ENCODE peak calls at places on chromosomes 3 and 15, in six cellular contexts. One of them, this sample, is unnamed.

GRCh38 chr3:112654492-112654891 is 13.5 kb upstream of the CCDC80 start:
- DNase-seq in stimulated activated naive CD8-positive, alpha-beta T cell treated with anti-CD3 and anti-CD28 coated beads, Interleukin-15, amount 100 ng/mL, for 72 hours: no peak
- DNase-seq in ovary: no peak
- DNase-seq in HTR-8/SVneo: no peak
- DNase-seq in activated CD4-positive, alpha-beta T cell treated with anti-CD3 and anti-CD28 coated beads, Interleukin-2, amount 50 U/mL, for 1 hour: no peak
- DNase-seq in sciatic nerve: no peak
- DNase-seq in this sample: no peak

GRCh38 chr15:74414081-74414580 is 19.6 kb downstream of the SEMA7A start:
- DNase-seq in ovary: no peak
- DNase-seq in sciatic nerve: no peak
- DNase-seq in activated CD4-positive, alpha-beta T cell treated with anti-CD3 and anti-CD28 coated beads, Interleukin-2, amount 50 U/mL, for 1 hour: no peak
- DNase-seq in stimulated activated naive CD8-positive, alpha-beta T cell treated with anti-CD3 and anti-CD28 coated beads, Interleukin-15, amount 100 ng/mL, for 72 hours: no peak
- DNase-seq in HTR-8/SVneo: no peak
- DNase-seq in this sample: no peak

GRCh38 chr3:9778102-9778501 is 8.4 kb upstream of the CAMK1 start:
- DNase-seq in activated CD4-positive, alpha-beta T cell treated with anti-CD3 and anti-CD28 coated beads, Interleukin-2, amount 50 U/mL, for 1 hour: no peak
- DNase-seq in HTR-8/SVneo: no peak
- DNase-seq in sciatic nerve: no peak
- DNase-seq in stimulated activated naive CD8-positive, alpha-beta T cell treated with anti-CD3 and anti-CD28 coated beads, Interleukin-15, amount 100 ng/mL, for 72 hours: peak; percentile 85
- DNase-seq in ovary: no peak
- DNase-seq in this sample: no peak

GRCh38 chr3:8458235-8458634 is 43.4 kb upstream of the LMCD1 start:
- DNase-seq in ovary: no peak
- DNase-seq in HTR-8/SVneo: no peak
- DNase-seq in activated CD4-positive, alpha-beta T cell treated with anti-CD3 and anti-CD28 coated beads, Interleukin-2, amount 50 U/mL, for 1 hour: no peak
- DNase-seq in sciatic nerve: no peak
- DNase-seq in stimulated activated naive CD8-positive, alpha-beta T cell treated with anti-CD3 and anti-CD28 coated beads, Interleukin-15, amount 100 ng/mL, for 72 hours: no peak
- DNase-seq in this sample: no peak

GRCh38 chr15:58472821-58473581 is 41.2 kb downstream of the LIPC start:
- DNase-seq in activated CD4-positive, alpha-beta T cell treated with anti-CD3 and anti-CD28 coated beads, Interleukin-2, amount 50 U/mL, for 1 hour: peak; percentile 16
- DNase-seq in sciatic nerve: no peak
- DNase-seq in HTR-8/SVneo: no peak
- DNase-seq in ovary: no peak
- DNase-seq in stimulated activated naive CD8-positive, alpha-beta T cell treated with anti-CD3 and anti-CD28 coated beads, Interleukin-15, amount 100 ng/mL, for 72 hours: peak; percentile 69
- DNase-seq in this sample: no peak

GRCh38 chr3:121660356-121661171 is at the start of gene HCLS1:
- DNase-seq in stimulated activated naive CD8-positive, alpha-beta T cell treated with anti-CD3 and anti-CD28 coated beads, Interleukin-15, amount 100 ng/mL, for 72 hours: peak; percentile 77
- DNase-seq in HTR-8/SVneo: peak; percentile 11
- DNase-seq in activated CD4-positive, alpha-beta T cell treated with anti-CD3 and anti-CD28 coated beads, Interleukin-2, amount 50 U/mL, for 1 hour: peak; percentile 58
- DNase-seq in sciatic nerve: no peak
- DNase-seq in ovary: no peak
- DNase-seq in this sample: peak; percentile 63

GRCh38 chr3:65338571-65338970 is 650.8 kb upstream of the ADAMTS9 start:
- DNase-seq in ovary: no peak
- DNase-seq in sciatic nerve: no peak
- DNase-seq in stimulated activated naive CD8-positive, alpha-beta T cell treated with anti-CD3 and anti-CD28 coated beads, Interleukin-15, amount 100 ng/mL, for 72 hours: no peak
- DNase-seq in activated CD4-positive, alpha-beta T cell treated with anti-CD3 and anti-CD28 coated beads, Interleukin-2, amount 50 U/mL, for 1 hour: no peak
- DNase-seq in HTR-8/SVneo: no peak
- DNase-seq in this sample: no peak

GRCh38 chr3:79297242-79297641 is 470.6 kb downstream of the ROBO1 start:
- DNase-seq in activated CD4-positive, alpha-beta T cell treated with anti-CD3 and anti-CD28 coated beads, Interleukin-2, amount 50 U/mL, for 1 hour: no peak
- DNase-seq in sciatic nerve: no peak
- DNase-seq in ovary: no peak
- DNase-seq in stimulated activated naive CD8-positive, alpha-beta T cell treated with anti-CD3 and anti-CD28 coated beads, Interleukin-15, amount 100 ng/mL, for 72 hours: no peak
- DNase-seq in HTR-8/SVneo: peak; percentile 63
- DNase-seq in this sample: no peak

GRCh38 chr3:118991775-118992174 is 42.9 kb downstream of the IGSF11 start:
- DNase-seq in ovary: peak; percentile 62
- DNase-seq in stimulated activated naive CD8-positive, alpha-beta T cell treated with anti-CD3 and anti-CD28 coated beads, Interleukin-15, amount 100 ng/mL, for 72 hours: no peak
- DNase-seq in sciatic nerve: no peak
- DNase-seq in HTR-8/SVneo: no peak
- DNase-seq in activated CD4-positive, alpha-beta T cell treated with anti-CD3 and anti-CD28 coated beads, Interleukin-2, amount 50 U/mL, for 1 hour: no peak
- DNase-seq in this sample: no peak

GRCh38 chr3:54211097-54211496 is 88.7 kb downstream of the CACNA2D3 start:
- DNase-seq in activated CD4-positive, alpha-beta T cell treated with anti-CD3 and anti-CD28 coated beads, Interleukin-2, amount 50 U/mL, for 1 hour: no peak
- DNase-seq in HTR-8/SVneo: no peak
- DNase-seq in ovary: no peak
- DNase-seq in sciatic nerve: no peak
- DNase-seq in stimulated activated naive CD8-positive, alpha-beta T cell treated with anti-CD3 and anti-CD28 coated beads, Interleukin-15, amount 100 ng/mL, for 72 hours: no peak
- DNase-seq in this sample: no peak

GRCh38 chr3:179037361-179037760 is 34.2 kb downstream of the ZMAT3 start:
- DNase-seq in activated CD4-positive, alpha-beta T cell treated with anti-CD3 and anti-CD28 coated beads, Interleukin-2, amount 50 U/mL, for 1 hour: peak; percentile 50
- DNase-seq in sciatic nerve: peak; percentile 65
- DNase-seq in ovary: no peak
- DNase-seq in HTR-8/SVneo: peak; percentile 75
- DNase-seq in stimulated activated naive CD8-positive, alpha-beta T cell treated with anti-CD3 and anti-CD28 coated beads, Interleukin-15, amount 100 ng/mL, for 72 hours: peak; percentile 42
- DNase-seq in this sample: no peak

GRCh38 chr15:98727115-98728040 is 79.0 kb downstream of the IGF1R start:
- DNase-seq in HTR-8/SVneo: peak; percentile 87
- DNase-seq in stimulated activated naive CD8-positive, alpha-beta T cell treated with anti-CD3 and anti-CD28 coated beads, Interleukin-15, amount 100 ng/mL, for 72 hours: no peak
- DNase-seq in sciatic nerve: peak; percentile 83
- DNase-seq in activated CD4-positive, alpha-beta T cell treated with anti-CD3 and anti-CD28 coated beads, Interleukin-2, amount 50 U/mL, for 1 hour: no peak
- DNase-seq in ovary: peak; percentile 85
- DNase-seq in this sample: no peak

GRCh38 chr15:38398134-38398533 is 55.8 kb upstream of the FAM98B start:
- DNase-seq in ovary: peak; percentile 51
- DNase-seq in HTR-8/SVneo: peak; percentile 10
- DNase-seq in sciatic nerve: no peak
- DNase-seq in activated CD4-positive, alpha-beta T cell treated with anti-CD3 and anti-CD28 coated beads, Interleukin-2, amount 50 U/mL, for 1 hour: no peak
- DNase-seq in stimulated activated naive CD8-positive, alpha-beta T cell treated with anti-CD3 and anti-CD28 coated beads, Interleukin-15, amount 100 ng/mL, for 72 hours: no peak
- DNase-seq in this sample: no peak

GRCh38 chr3:35439626-35440025 is 199.7 kb upstream of the ARPP21 start:
- DNase-seq in stimulated activated naive CD8-positive, alpha-beta T cell treated with anti-CD3 and anti-CD28 coated beads, Interleukin-15, amount 100 ng/mL, for 72 hours: no peak
- DNase-seq in HTR-8/SVneo: no peak
- DNase-seq in sciatic nerve: no peak
- DNase-seq in ovary: no peak
- DNase-seq in activated CD4-positive, alpha-beta T cell treated with anti-CD3 and anti-CD28 coated beads, Interleukin-2, amount 50 U/mL, for 1 hour: no peak
- DNase-seq in this sample: no peak

GRCh38 chr15:89112341-89112971 is 24.2 kb downstream of the ABHD2 start:
- DNase-seq in stimulated activated naive CD8-positive, alpha-beta T cell treated with anti-CD3 and anti-CD28 coated beads, Interleukin-15, amount 100 ng/mL, for 72 hours: peak; percentile 30
- DNase-seq in activated CD4-positive, alpha-beta T cell treated with anti-CD3 and anti-CD28 coated beads, Interleukin-2, amount 50 U/mL, for 1 hour: no peak
- DNase-seq in ovary: no peak
- DNase-seq in sciatic nerve: no peak
- DNase-seq in HTR-8/SVneo: no peak
- DNase-seq in this sample: peak; percentile 28

GRCh38 chr3:119662604-119663377 is 2.4 kb upstream of the POPDC2 start:
- DNase-seq in HTR-8/SVneo: no peak
- DNase-seq in sciatic nerve: no peak
- DNase-seq in activated CD4-positive, alpha-beta T cell treated with anti-CD3 and anti-CD28 coated beads, Interleukin-2, amount 50 U/mL, for 1 hour: no peak
- DNase-seq in stimulated activated naive CD8-positive, alpha-beta T cell treated with anti-CD3 and anti-CD28 coated beads, Interleukin-15, amount 100 ng/mL, for 72 hours: no peak
- DNase-seq in ovary: no peak
- DNase-seq in this sample: no peak

GRCh38 chr3:67947808-67948508 is 293.5 kb upstream of the SUCLG2 start:
- DNase-seq in stimulated activated naive CD8-positive, alpha-beta T cell treated with anti-CD3 and anti-CD28 coated beads, Interleukin-15, amount 100 ng/mL, for 72 hours: peak; percentile 52
- DNase-seq in sciatic nerve: no peak
- DNase-seq in activated CD4-positive, alpha-beta T cell treated with anti-CD3 and anti-CD28 coated beads, Interleukin-2, amount 50 U/mL, for 1 hour: peak; percentile 64
- DNase-seq in ovary: no peak
- DNase-seq in HTR-8/SVneo: no peak
- DNase-seq in this sample: no peak

GRCh38 chr3:120203016-120203415 is 82.0 kb downstream of the GPR156 start:
- DNase-seq in HTR-8/SVneo: peak; percentile 65
- DNase-seq in ovary: no peak
- DNase-seq in activated CD4-positive, alpha-beta T cell treated with anti-CD3 and anti-CD28 coated beads, Interleukin-2, amount 50 U/mL, for 1 hour: no peak
- DNase-seq in sciatic nerve: no peak
- DNase-seq in stimulated activated naive CD8-positive, alpha-beta T cell treated with anti-CD3 and anti-CD28 coated beads, Interleukin-15, amount 100 ng/mL, for 72 hours: no peak
- DNase-seq in this sample: no peak

GRCh38 chr3:190326930-190327329 is 4.7 kb upstream of the CLDN1 start:
- DNase-seq in HTR-8/SVneo: no peak
- DNase-seq in sciatic nerve: no peak
- DNase-seq in ovary: peak; percentile 29
- DNase-seq in activated CD4-positive, alpha-beta T cell treated with anti-CD3 and anti-CD28 coated beads, Interleukin-2, amount 50 U/mL, for 1 hour: no peak
- DNase-seq in stimulated activated naive CD8-positive, alpha-beta T cell treated with anti-CD3 and anti-CD28 coated beads, Interleukin-15, amount 100 ng/mL, for 72 hours: no peak
- DNase-seq in this sample: no peak

GRCh38 chr15:62068071-62068786 is 1.5 kb downstream of the C2CD4A start:
- DNase-seq in activated CD4-positive, alpha-beta T cell treated with anti-CD3 and anti-CD28 coated beads, Interleukin-2, amount 50 U/mL, for 1 hour: peak; percentile 11
- DNase-seq in stimulated activated naive CD8-positive, alpha-beta T cell treated with anti-CD3 and anti-CD28 coated beads, Interleukin-15, amount 100 ng/mL, for 72 hours: peak; percentile 25
- DNase-seq in HTR-8/SVneo: no peak
- DNase-seq in ovary: peak; percentile 11
- DNase-seq in sciatic nerve: peak; percentile 67
- DNase-seq in this sample: no peak

GRCh38 chr15:92968926-92969664 is 69.0 kb downstream of the CHD2 start:
- DNase-seq in stimulated activated naive CD8-positive, alpha-beta T cell treated with anti-CD3 and anti-CD28 coated beads, Interleukin-15, amount 100 ng/mL, for 72 hours: no peak
- DNase-seq in HTR-8/SVneo: no peak
- DNase-seq in sciatic nerve: no peak
- DNase-seq in ovary: no peak
- DNase-seq in activated CD4-positive, alpha-beta T cell treated with anti-CD3 and anti-CD28 coated beads, Interleukin-2, amount 50 U/mL, for 1 hour: no peak
- DNase-seq in this sample: no peak

GRCh38 chr15:72782274-72782992 is 1.1 kb downstream of the ADPGK start:
- DNase-seq in HTR-8/SVneo: no peak
- DNase-seq in sciatic nerve: no peak
- DNase-seq in stimulated activated naive CD8-positive, alpha-beta T cell treated with anti-CD3 and anti-CD28 coated beads, Interleukin-15, amount 100 ng/mL, for 72 hours: no peak
- DNase-seq in ovary: no peak
- DNase-seq in activated CD4-positive, alpha-beta T cell treated with anti-CD3 and anti-CD28 coated beads, Interleukin-2, amount 50 U/mL, for 1 hour: no peak
- DNase-seq in this sample: no peak

GRCh38 chr3:59535791-59536221 is 486.0 kb upstream of the CFAP20DC start:
- DNase-seq in sciatic nerve: no peak
- DNase-seq in activated CD4-positive, alpha-beta T cell treated with anti-CD3 and anti-CD28 coated beads, Interleukin-2, amount 50 U/mL, for 1 hour: no peak
- DNase-seq in ovary: no peak
- DNase-seq in stimulated activated naive CD8-positive, alpha-beta T cell treated with anti-CD3 and anti-CD28 coated beads, Interleukin-15, amount 100 ng/mL, for 72 hours: no peak
- DNase-seq in HTR-8/SVneo: no peak
- DNase-seq in this sample: no peak

GRCh38 chr3:15977089-15977488 is 179.3 kb upstream of the ANKRD28 start:
- DNase-seq in activated CD4-positive, alpha-beta T cell treated with anti-CD3 and anti-CD28 coated beads, Interleukin-2, amount 50 U/mL, for 1 hour: no peak
- DNase-seq in stimulated activated naive CD8-positive, alpha-beta T cell treated with anti-CD3 and anti-CD28 coated beads, Interleukin-15, amount 100 ng/mL, for 72 hours: no peak
- DNase-seq in sciatic nerve: no peak
- DNase-seq in HTR-8/SVneo: no peak
- DNase-seq in ovary: no peak
- DNase-seq in this sample: no peak

GRCh38 chr3:172305552-172305951 is 142.7 kb downstream of the GHSR start:
- DNase-seq in stimulated activated naive CD8-positive, alpha-beta T cell treated with anti-CD3 and anti-CD28 coated beads, Interleukin-15, amount 100 ng/mL, for 72 hours: no peak
- DNase-seq in sciatic nerve: no peak
- DNase-seq in activated CD4-positive, alpha-beta T cell treated with anti-CD3 and anti-CD28 coated beads, Interleukin-2, amount 50 U/mL, for 1 hour: no peak
- DNase-seq in ovary: no peak
- DNase-seq in HTR-8/SVneo: no peak
- DNase-seq in this sample: no peak

GRCh38 chr3:18237251-18238005 is 187.7 kb downstream of the SATB1 start:
- DNase-seq in activated CD4-positive, alpha-beta T cell treated with anti-CD3 and anti-CD28 coated beads, Interleukin-2, amount 50 U/mL, for 1 hour: no peak
- DNase-seq in HTR-8/SVneo: no peak
- DNase-seq in sciatic nerve: no peak
- DNase-seq in stimulated activated naive CD8-positive, alpha-beta T cell treated with anti-CD3 and anti-CD28 coated beads, Interleukin-15, amount 100 ng/mL, for 72 hours: peak; percentile 14
- DNase-seq in ovary: no peak
- DNase-seq in this sample: no peak

GRCh38 chr15:60548101-60548500 is 69.2 kb upstream of the ICE2 start:
- DNase-seq in stimulated activated naive CD8-positive, alpha-beta T cell treated with anti-CD3 and anti-CD28 coated beads, Interleukin-15, amount 100 ng/mL, for 72 hours: peak; percentile 80
- DNase-seq in HTR-8/SVneo: no peak
- DNase-seq in activated CD4-positive, alpha-beta T cell treated with anti-CD3 and anti-CD28 coated beads, Interleukin-2, amount 50 U/mL, for 1 hour: peak; percentile 44
- DNase-seq in sciatic nerve: no peak
- DNase-seq in ovary: no peak
- DNase-seq in this sample: no peak

GRCh38 chr3:89578253-89578529 is 470.8 kb downstream of the EPHA3 start:
- DNase-seq in stimulated activated naive CD8-positive, alpha-beta T cell treated with anti-CD3 and anti-CD28 coated beads, Interleukin-15, amount 100 ng/mL, for 72 hours: no peak
- DNase-seq in activated CD4-positive, alpha-beta T cell treated with anti-CD3 and anti-CD28 coated beads, Interleukin-2, amount 50 U/mL, for 1 hour: no peak
- DNase-seq in ovary: no peak
- DNase-seq in HTR-8/SVneo: no peak
- DNase-seq in sciatic nerve: no peak
- DNase-seq in this sample: no peak

This sample was measured in GM19239.